ENCODE peak calls at places on chromosomes 13 and 19, in ten cellular contexts. N, S, X, E, L, Q, H, T, W and J are unnamed samples.

GRCh38 chr19:57830071-57830602 is at the start of gene ZNF587B:
- DNase-seq in X (peak), T (peak), E (peak), W (peak), N (peak), L (no peak), Q (peak), S (peak), H (peak), J (peak)

GRCh38 chr19:52722062-52723005 is 12.5 kb downstream of the ZNF611 start:
- DNase-seq in S (peak), W (no peak), L (no peak), N (no peak), E (no peak), T (no peak), H (no peak), X (no peak), Q (no peak), J (no peak)

GRCh38 chr13:114108141-114108761 is 24.2 kb downstream of the RASA3 start:
- DNase-seq in W (peak), N (peak), L (peak), H (no peak), S (no peak), T (no peak), E (no peak), X (no peak), Q (peak), J (peak)

GRCh38 chr13:29509999-29510586 is 85.4 kb downstream of the SLC7A1 start:
- DNase-seq in H (no peak), Q (no peak), S (no peak), N (no peak), E (no peak), X (no peak), W (peak), T (no peak), L (no peak), J (no peak)

GRCh38 chr13:38538412-38538811 is 148.5 kb upstream of the FREM2 start:
- DNase-seq in H (no peak), S (no peak), W (no peak), T (no peak), E (no peak), L (no peak), N (no peak), Q (no peak), X (no peak), J (no peak)

GRCh38 chr19:36103842-36104552 is 6.9 kb upstream of the OVOL3 start:
- DNase-seq in E (no peak), L (no peak), H (no peak), X (no peak), N (no peak), W (no peak), Q (no peak), T (no peak), S (no peak), J (no peak)

GRCh38 chr13:85565652-85566051 is 233.6 kb downstream of the SLITRK6 start:
- DNase-seq in L (no peak), S (no peak), W (no peak), T (no peak), N (no peak), H (no peak), Q (no peak), X (no peak), E (no peak), J (no peak)

GRCh38 chr19:45870798-45871197 is 6.7 kb downstream of the FOXA3 start:
- DNase-seq in H (no peak), W (no peak), T (no peak), S (no peak), N (no peak), Q (no peak), E (no peak), L (no peak), X (no peak), J (no peak)

GRCh38 chr19:29528350-29528945 is 2.7 kb downstream of the VSTM2B start:
- DNase-seq in W (peak), H (peak), Q (peak), T (no peak), E (peak), N (no peak), L (no peak), X (peak), S (peak), J (peak)

GRCh38 chr13:101838305-101838835 is 385.9 kb downstream of the ITGBL1 start:
- DNase-seq in T (no peak), Q (no peak), W (no peak), S (no peak), L (no peak), H (no peak), N (no peak), X (no peak), E (no peak), J (no peak)

GRCh38 chr19:33819496-33819874 is 22.8 kb downstream of the KCTD15 start:
- DNase-seq in T (no peak), S (no peak), H (no peak), N (no peak), W (no peak), Q (no peak), X (no peak), E (no peak), L (no peak), J (no peak)
- H3K4me3 ChIP-seq in T (peak), S (no peak), H (peak), N (no peak), W (peak), Q (peak), X (peak), E (no peak), L (peak), J (peak)

GRCh38 chr13:90237852-90238251 is 1109.6 kb upstream of the MIR17HG start:
- DNase-seq in N (no peak), L (no peak), X (no peak), W (no peak), T (no peak), S (no peak), H (no peak), Q (no peak), E (no peak), J (no peak)

GRCh38 chr13:90233933-90234672 is 1113.4 kb upstream of the MIR17HG start:
- DNase-seq in X (no peak), L (no peak), S (no peak), N (no peak), E (no peak), Q (no peak), W (no peak), H (no peak), T (no peak), J (no peak)

GRCh38 chr13:90238433-90238832 is 1109.1 kb upstream of the MIR17HG start:
- DNase-seq in E (no peak), W (no peak), Q (no peak), S (no peak), T (no peak), H (no peak), L (no peak), X (no peak), N (no peak), J (no peak)

GRCh38 chr13:90239130-90239529 is 1108.4 kb upstream of the MIR17HG start:
- DNase-seq in X (no peak), Q (no peak), H (no peak), N (no peak), L (no peak), W (no peak), E (no peak), S (no peak), T (no peak), J (no peak)
- TF ChIP-seq POLR2A in X (no peak), Q (no peak), H (no peak), N (no peak), L (no peak), W (no peak), E (no peak), S (no peak), T (no peak), J (no peak)

DNA sequence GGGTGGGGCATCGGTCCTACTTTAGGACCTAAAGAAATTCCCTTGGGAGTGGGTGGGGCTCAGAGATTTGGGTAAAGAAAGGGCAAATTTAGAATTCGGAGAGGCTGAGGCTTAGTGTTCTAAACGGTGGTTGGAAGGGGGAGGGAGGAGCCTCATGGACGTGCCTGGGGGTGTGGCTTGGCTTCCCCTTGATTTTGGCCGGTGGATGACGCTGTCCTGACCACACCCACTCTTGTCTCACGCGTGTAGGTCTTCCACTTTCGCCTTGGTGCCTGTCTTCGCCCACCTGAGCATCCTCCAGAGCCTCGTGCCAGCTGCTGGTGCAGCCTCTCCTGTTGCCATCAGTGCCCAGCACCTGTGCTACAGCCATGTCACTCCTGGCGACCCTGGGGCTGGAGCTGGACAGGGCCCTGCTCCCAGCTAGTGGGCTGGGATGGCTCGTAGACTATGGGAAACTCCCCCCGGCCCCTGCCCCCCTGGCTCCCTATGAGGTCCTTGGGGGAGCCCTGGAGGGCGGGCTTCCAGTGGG is 1.2 kb upstream of the NUP62 start:
- DNase-seq in Q (peak), N (no peak), S (no peak), L (no peak), X (no peak), W (peak), H (no peak), E (no peak), T (no peak), J (peak)
- H3K4me3 ChIP-seq in Q (no peak), N (no peak), S (peak), L (peak), X (no peak), W (peak), H (no peak), E (no peak), T (no peak), J (peak)

GRCh38 chr19:38081547-38082255 is 142.3 kb downstream of the DPF1 start:
- DNase-seq in N (no peak), H (no peak), S (no peak), T (no peak), E (no peak), X (no peak), Q (no peak), W (no peak), L (no peak), J (no peak)
- TF ChIP-seq POLR2A in N (no peak), H (no peak), S (no peak), T (no peak), E (no peak), X (no peak), Q (no peak), W (no peak), L (no peak), J (no peak)

DNA sequence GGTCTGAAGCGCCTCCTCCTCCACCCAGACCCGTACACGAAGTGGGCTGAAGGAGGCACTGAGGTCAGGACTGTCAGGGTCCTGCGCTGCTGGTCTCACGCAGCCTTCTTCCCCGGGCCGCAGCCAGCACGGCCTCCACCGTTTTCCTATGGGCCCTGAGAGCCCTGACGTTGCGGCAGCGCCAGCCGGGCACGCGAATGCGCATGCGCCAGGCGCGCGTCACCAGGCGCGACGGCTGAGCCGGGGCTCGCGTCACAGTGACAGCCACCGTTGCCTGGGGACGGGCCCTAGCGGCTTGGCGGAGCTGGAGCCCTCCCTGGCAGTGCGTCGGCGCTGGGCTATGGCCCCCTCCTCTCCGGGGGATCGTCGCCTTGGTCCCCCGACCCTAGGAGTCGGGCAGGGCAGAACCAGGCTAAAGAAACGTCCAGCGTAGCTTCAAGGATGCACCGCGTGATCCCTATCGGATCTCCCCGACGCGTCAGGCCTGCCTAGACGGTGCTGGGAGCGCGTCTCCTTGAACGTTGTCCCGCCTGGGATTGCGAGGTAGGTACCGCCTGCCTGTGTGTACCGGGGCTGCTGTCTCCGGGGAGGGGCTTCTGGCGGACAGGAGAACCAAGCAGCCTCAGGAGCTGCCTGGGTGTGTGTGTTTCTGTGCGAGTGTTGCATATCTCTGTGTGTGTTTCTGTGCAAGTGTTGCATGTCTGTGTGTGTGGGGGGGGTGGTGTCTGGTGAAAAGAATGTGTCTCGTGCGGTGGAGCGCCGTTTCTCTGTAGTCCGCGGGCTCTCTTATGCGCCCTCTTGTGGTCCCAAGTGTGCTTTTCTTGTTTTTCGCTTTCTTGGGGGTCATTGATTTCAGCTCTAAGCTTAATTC is 43.2 kb downstream of the ZNF571 start:
- DNase-seq in S (peak), W (no peak), E (no peak), H (no peak), Q (peak), L (no peak), T (no peak), X (peak), N (no peak), J (peak)
- H3K4me3 ChIP-seq in S (peak), W (peak), E (peak), H (no peak), Q (peak), L (peak), T (peak), X (peak), N (no peak), J (no peak)

GRCh38 chr13:91722267-91722884 is 324.0 kb downstream of the GPC5 start:
- DNase-seq in S (peak), W (no peak), E (no peak), L (no peak), Q (no peak), X (no peak), T (no peak), N (no peak), H (no peak), J (no peak)

GRCh38 chr13:91721413-91721812 is 323.0 kb downstream of the GPC5 start:
- DNase-seq in L (no peak), N (no peak), S (no peak), H (no peak), T (no peak), X (no peak), E (no peak), Q (no peak), W (no peak), J (no peak)

GRCh38 chr13:91725646-91726045 is 327.2 kb downstream of the GPC5 start:
- DNase-seq in Q (no peak), W (no peak), L (no peak), N (no peak), H (no peak), T (no peak), X (no peak), S (no peak), E (no peak), J (no peak)

GRCh38 chr13:91726666-91727065 is 328.2 kb downstream of the GPC5 start:
- DNase-seq in T (no peak), Q (no peak), W (no peak), E (no peak), L (no peak), S (no peak), H (no peak), N (no peak), X (no peak), J (no peak)

GRCh38 chr13:91724591-91724990 is 326.2 kb downstream of the GPC5 start:
- DNase-seq in N (no peak), E (no peak), W (no peak), X (no peak), Q (no peak), T (no peak), H (no peak), S (no peak), L (no peak), J (no peak)
- TF ChIP-seq POLR2A in N (no peak), E (no peak), W (no peak), X (no peak), Q (no peak), T (no peak), H (no peak), S (no peak), L (no peak), J (no peak)

GRCh38 chr19:485122-485521 is 11.2 kb upstream of the MADCAM1 start:
- DNase-seq in X (no peak), T (no peak), E (no peak), S (no peak), N (no peak), W (no peak), L (no peak), H (no peak), Q (no peak), J (no peak)

GRCh38 chr19:483332-484072 is 12.8 kb upstream of the MADCAM1 start:
- DNase-seq in N (no peak), W (peak), S (no peak), T (no peak), X (no peak), L (no peak), H (no peak), E (no peak), Q (no peak), J (no peak)

GRCh38 chr19:484494-484893 is 11.8 kb upstream of the MADCAM1 start:
- DNase-seq in S (no peak), E (no peak), W (no peak), L (no peak), N (no peak), X (no peak), H (no peak), Q (no peak), T (no peak), J (no peak)

GRCh38 chr19:488505-489417 is 7.5 kb upstream of the MADCAM1 start:
- DNase-seq in H (peak), E (peak), Q (peak), L (peak), S (peak), T (peak), W (peak), X (peak), N (peak), J (peak)

GRCh38 chr19:485583-486236 is 10.6 kb upstream of the MADCAM1 start:
- DNase-seq in T (no peak), X (no peak), L (peak), Q (no peak), E (peak), S (no peak), H (peak), W (no peak), N (no peak), J (no peak)
- H3K4me3 ChIP-seq in T (no peak), X (no peak), L (no peak), Q (no peak), E (no peak), S (no peak), H (no peak), W (no peak), N (no peak), J (no peak)

GRCh38 chr19:4052114-4052992 is 14.3 kb downstream of the ZBTB7A start:
- DNase-seq in T (peak), W (no peak), E (peak), N (peak), S (no peak), Q (peak), L (peak), H (peak), X (peak), J (peak)
- TF ChIP-seq POLR2A in T (no peak), W (no peak), E (no peak), N (no peak), S (no peak), Q (peak), L (no peak), H (no peak), X (no peak), J (no peak)

DNA sequence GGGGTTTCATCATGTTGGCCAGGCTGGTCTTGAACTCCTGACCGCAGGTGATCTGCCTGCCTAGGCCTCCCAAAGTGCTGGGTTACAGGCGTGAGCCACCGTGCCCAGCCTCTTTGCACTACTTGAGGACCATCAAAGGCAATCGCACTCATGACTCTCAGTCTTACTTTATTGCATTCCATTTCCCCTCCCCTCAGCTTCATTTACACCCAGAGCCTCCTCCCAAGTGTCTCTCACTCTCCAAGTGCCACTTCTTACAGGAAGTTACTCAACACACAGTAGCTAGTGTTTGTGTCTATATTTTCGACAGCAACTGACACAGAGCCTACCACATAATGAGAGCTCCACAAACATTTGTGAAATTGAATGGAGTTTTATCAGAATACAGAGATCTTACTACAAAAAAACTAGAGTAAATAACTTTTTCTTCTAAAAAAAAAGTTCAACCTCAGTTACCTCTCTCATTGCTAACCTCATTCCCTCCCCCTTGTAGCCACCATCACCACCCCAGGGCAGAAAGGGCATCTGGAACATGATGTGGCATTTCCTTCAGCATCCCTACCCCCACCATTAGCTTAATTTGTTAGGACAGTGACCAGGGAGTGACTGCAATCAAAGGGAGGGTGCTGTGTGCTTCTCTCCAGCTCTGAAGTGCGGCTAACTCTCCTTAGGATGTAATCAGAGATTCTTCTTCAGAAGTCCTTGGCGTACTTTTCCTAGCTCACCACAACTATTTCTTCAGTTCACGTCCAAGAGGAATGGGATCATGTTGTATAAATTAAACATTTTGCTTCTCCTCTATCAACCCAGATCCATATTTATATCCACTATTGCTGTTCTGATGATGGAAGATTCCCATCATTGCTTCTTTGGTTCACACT is 17.0 kb upstream of the RUBCNL start:
- DNase-seq in W (no peak), S (no peak), Q (no peak), H (no peak), X (no peak), L (no peak), N (peak), E (no peak), T (no peak), J (no peak)
- H3K4me3 ChIP-seq in W (no peak), S (no peak), Q (no peak), H (no peak), X (no peak), L (no peak), N (no peak), E (no peak), T (no peak), J (no peak)

DNA sequence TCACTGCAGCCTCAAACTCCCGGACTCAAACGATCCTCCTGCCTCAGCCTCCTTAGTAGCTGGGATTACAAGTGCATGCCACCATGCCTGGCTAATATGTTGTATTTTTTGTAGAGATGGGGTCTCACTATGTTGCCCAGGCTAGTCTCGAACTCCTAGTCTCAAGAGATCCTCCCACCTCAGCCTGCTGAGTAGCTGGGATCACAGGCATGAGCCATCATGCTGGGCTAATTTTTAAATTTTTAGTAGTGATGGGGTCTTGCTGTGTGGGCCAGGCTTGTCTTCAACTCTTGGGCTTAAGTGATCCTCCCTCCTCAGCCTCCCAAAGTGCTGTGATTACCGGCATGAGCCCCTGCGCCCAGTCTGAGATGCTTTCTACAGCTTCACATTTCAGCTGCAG is 15.3 kb downstream of the ATCAY start:
- DNase-seq in E (no peak), H (no peak), S (no peak), T (no peak), N (no peak), W (no peak), Q (no peak), L (no peak), X (no peak), J (no peak)
- TF ChIP-seq POLR2A in E (no peak), H (no peak), S (no peak), T (no peak), N (no peak), W (no peak), Q (no peak), L (no peak), X (no peak), J (no peak)